ENCODE peak calls at places on chromosomes 3 and 15, in seven cellular contexts. I is gastrocnemius medialis, R is GM12878, Q is tibial nerve, C is transverse colon, G is HCT116, F is A549. K is an unnamed sample.

GRCh38 chr15:37015025-37015424 is 85.3 kb downstream of the MEIS2 start:
- DNase-seq in C (no peak), I (no peak), G (no peak), R (no peak), F (no peak), Q (no peak), K (no peak)

GRCh38 chr3:46469680-46470357 is 5.1 kb upstream of the LTF start:
- DNase-seq in R (no peak), C (no peak), I (no peak), G (no peak), F (no peak), Q (no peak), K (no peak)

GRCh38 chr3:128559486-128560225 is 66.7 kb upstream of the GATA2 start:
- DNase-seq in R (no peak), F (peak), I (no peak), C (no peak), G (no peak), Q (no peak), K (peak)

GRCh38 chr15:91967935-91968605 is 114.6 kb downstream of the SLCO3A1 start:
- DNase-seq in I (no peak), Q (no peak), R (no peak), F (no peak), G (no peak), C (no peak), K (no peak)

GRCh38 chr3:129230311-129231019 is 18.9 kb upstream of the COPG1 start:
- DNase-seq in F (peak), R (no peak), C (no peak), G (no peak), I (no peak), Q (peak), K (peak)

GRCh38 chr3:160801386-160802118 is 45.5 kb downstream of the PPM1L start:
- DNase-seq in F (no peak), G (no peak), C (peak), I (peak), Q (peak), R (no peak), K (peak)

GRCh38 chr15:85618956-85619491 is 175.7 kb downstream of the KLHL25 start:
- DNase-seq in G (no peak), Q (peak), I (peak), F (peak), R (no peak), C (peak), K (no peak)

GRCh38 chr3:115341208-115341607 is 194.1 kb upstream of the ZBTB20 start:
- DNase-seq in G (peak), Q (no peak), F (peak), C (no peak), I (no peak), R (no peak), K (no peak)

GRCh38 chr3:45064512-45065372 is 38.6 kb downstream of the CLEC3B start:
- DNase-seq in F (no peak), I (no peak), C (no peak), R (no peak), G (peak), Q (no peak), K (no peak)

GRCh38 chr15:100705065-100705464 is 102.7 kb downstream of the ASB7 start:
- DNase-seq in Q (no peak), I (no peak), C (no peak), F (no peak), R (no peak), G (no peak), K (no peak)

GRCh38 chr15:57476533-57476975 is 100.2 kb downstream of the CGNL1 start:
- DNase-seq in Q (no peak), I (no peak), R (no peak), F (no peak), G (no peak), C (no peak), K (no peak)

GRCh38 chr15:92818658-92819311 is 81.3 kb upstream of the CHD2 start:
- DNase-seq in G (no peak), F (no peak), R (no peak), C (no peak), I (no peak), Q (no peak), K (no peak)

GRCh38 chr3:115825046-115825445 is 201.7 kb downstream of the GAP43 start:
- DNase-seq in C (no peak), R (no peak), I (no peak), F (no peak), Q (no peak), G (no peak), K (no peak)

GRCh38 chr15:51492528-51492927 is 130.0 kb downstream of the DMXL2 start:
- DNase-seq in R (no peak), F (no peak), G (no peak), Q (no peak), I (no peak), C (no peak), K (no peak)

DNA sequence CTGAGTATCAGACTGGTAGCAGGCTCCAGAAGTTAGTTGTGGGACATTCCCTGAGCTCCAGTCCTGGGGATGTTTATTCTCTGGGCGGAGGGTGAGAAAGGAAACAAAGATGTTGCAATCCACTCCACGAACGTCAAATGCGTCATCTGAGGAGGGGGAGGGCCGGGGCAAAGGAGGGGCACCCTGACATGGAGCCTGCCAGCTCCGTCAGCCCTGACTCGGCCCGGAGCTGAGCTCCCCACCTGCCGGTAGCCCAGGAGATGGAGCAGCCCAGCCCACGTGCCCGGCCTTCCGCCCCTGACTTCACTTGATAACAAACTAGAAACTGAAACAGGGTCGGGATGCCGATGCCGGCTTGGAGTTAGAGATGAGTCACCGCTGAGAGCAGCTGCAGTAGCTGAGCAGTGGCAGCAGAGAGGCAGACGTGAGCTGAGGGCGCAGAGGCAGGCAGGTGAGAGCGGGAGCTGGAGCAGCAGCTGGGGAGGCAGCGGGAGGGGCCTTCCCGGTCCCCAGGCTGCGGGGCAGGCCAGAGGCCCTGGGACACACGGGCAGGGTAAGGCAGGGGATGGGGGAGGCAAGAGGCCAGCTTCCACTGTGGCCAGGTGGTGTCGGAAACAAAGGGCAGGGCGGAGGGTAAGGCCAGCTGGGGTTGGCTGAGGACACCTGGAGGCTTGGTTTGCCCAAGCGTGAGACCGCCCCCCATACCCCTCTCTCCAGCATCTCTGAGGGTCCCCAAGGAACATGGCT is at the start of gene ISG20:
- DNase-seq in Q (peak), I (peak), F (peak), C (peak), R (peak), G (peak), K (peak)
- TF ChIP-seq POLR2A in Q (peak), I (peak), F (no peak), C (peak), R (peak), G (peak), K (peak)

GRCh38 chr3:42035007-42035406 is 56.1 kb upstream of the TRAK1 start:
- DNase-seq in G (no peak), C (no peak), F (no peak), Q (no peak), R (no peak), I (no peak), K (no peak)
- H3K27ac ChIP-seq in G (no peak), C (peak), F (peak), Q (peak), R (no peak), I (peak), K (peak)

GRCh38 chr3:171982829-171983228 is 56.5 kb upstream of the FNDC3B start:
- DNase-seq in Q (no peak), R (no peak), I (no peak), C (no peak), F (no peak), G (no peak), K (no peak)
- TF ChIP-seq POLR2A in Q (no peak), R (no peak), I (no peak), C (no peak), F (no peak), G (no peak), K (no peak)

DNA sequence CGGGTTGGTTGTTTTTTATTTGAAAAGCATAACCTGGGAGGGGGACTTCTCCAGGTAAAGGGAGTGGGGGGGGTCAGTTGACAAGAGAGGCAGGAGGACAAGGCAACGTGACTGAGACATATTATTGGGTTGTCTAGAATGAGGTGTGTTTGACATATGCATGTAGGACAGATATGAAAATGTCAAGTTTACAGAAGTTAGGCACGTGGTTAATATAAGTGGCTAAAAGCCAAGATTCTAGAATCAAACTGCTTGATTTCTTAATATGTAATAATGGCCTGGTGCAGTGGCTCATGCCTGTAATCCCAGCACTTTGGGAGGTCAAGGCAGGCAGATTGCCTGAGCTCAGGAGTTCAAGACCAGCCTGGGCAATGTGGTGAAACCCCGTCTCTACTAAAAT is 212.8 kb downstream of the SQOR start:
- DNase-seq in Q (no peak), C (no peak), G (no peak), F (no peak), I (no peak), R (no peak), K (no peak)
- H3K27ac ChIP-seq in Q (no peak), C (no peak), G (no peak), F (no peak), I (no peak), R (no peak), K (no peak)

GRCh38 chr3:13344663-13345062 is 75.5 kb downstream of the NUP210 start:
- DNase-seq in G (no peak), Q (no peak), R (no peak), C (no peak), I (no peak), F (no peak), K (no peak)
- TF ChIP-seq POLR2A in G (no peak), Q (no peak), R (peak), C (no peak), I (no peak), F (no peak), K (no peak)

GRCh38 chr15:72042054-72042453 is 75.9 kb downstream of the MYO9A start:
- DNase-seq in G (no peak), I (no peak), Q (no peak), C (no peak), R (no peak), F (no peak), K (no peak)
- H3K27ac ChIP-seq in G (no peak), I (no peak), Q (no peak), C (no peak), R (no peak), F (no peak), K (no peak)

GRCh38 chr3:58237238-58237939 is at the start of gene ABHD6:
- DNase-seq in R (no peak), Q (peak), F (peak), C (peak), I (peak), G (peak), K (peak)

GRCh38 chr3:58236527-58237237 is 910 bp upstream of the ABHD6 start:
- DNase-seq in R (no peak), F (no peak), G (no peak), I (peak), C (peak), Q (no peak), K (no peak)

GRCh38 chr3:58238830-58239229 is 1.2 kb downstream of the ABHD6 start:
- DNase-seq in I (no peak), F (no peak), Q (no peak), R (no peak), C (no peak), G (no peak), K (no peak)

GRCh38 chr3:58235970-58236369 is 1.6 kb upstream of the ABHD6 start:
- DNase-seq in G (no peak), Q (no peak), I (no peak), R (no peak), C (no peak), F (no peak), K (no peak)

DNA sequence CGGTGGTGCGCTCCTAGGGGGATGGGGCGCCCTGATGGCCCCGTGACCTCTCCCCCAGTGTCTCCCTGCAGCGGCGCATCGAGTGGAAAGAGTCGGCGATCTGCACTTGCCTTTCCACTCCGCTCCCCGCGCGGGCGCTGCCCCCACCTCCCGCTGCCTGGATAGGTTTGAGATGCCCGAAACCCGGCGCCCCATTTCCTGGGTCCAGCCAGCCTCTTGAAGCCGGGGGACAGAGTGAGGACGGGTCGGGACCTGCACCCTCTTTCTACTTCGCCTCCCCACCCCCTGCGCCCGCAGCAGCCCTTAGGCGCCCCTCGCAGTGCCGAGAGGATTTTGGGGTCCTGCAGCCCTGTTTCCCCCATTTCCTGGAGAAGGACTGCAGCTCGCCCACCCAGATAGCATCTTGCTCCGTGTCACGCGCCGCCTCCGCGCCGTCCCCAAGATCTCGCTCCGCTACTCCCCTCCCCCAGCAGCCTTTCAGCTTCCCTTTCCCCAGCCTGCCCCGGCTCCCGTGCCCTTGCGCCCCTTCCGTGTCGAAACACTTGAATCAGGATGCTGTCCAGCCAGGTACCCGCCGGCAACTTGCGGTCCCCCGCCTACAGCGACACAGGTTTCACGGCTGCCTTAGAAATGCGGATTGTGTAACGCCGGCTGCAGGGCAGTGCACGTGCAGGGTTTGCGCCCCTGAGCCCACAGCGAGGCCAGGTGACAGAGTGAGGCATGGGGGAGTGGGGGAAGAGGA is 519 bp downstream of the ABHD6 start:
- DNase-seq in G (no peak), I (peak), R (no peak), Q (peak), C (peak), F (no peak), K (peak)
- TF ChIP-seq POLR2A in G (no peak), I (peak), R (no peak), Q (no peak), C (peak), F (no peak), K (no peak)

GRCh38 chr15:63306480-63307073 is 29.2 kb downstream of the APH1B start:
- DNase-seq in R (no peak), C (no peak), F (no peak), G (no peak), I (no peak), Q (no peak), K (no peak)

GRCh38 chr15:63308947-63309346 is 31.5 kb downstream of the APH1B start:
- DNase-seq in I (no peak), Q (no peak), R (no peak), F (no peak), C (no peak), G (no peak), K (no peak)

GRCh38 chr15:63310646-63311045 is 33.2 kb downstream of the APH1B start:
- DNase-seq in F (no peak), Q (no peak), G (no peak), I (no peak), R (no peak), C (no peak), K (no peak)

GRCh38 chr15:63305276-63305675 is 27.9 kb downstream of the APH1B start:
- DNase-seq in C (no peak), Q (no peak), I (no peak), G (no peak), F (no peak), R (no peak), K (no peak)

DNA sequence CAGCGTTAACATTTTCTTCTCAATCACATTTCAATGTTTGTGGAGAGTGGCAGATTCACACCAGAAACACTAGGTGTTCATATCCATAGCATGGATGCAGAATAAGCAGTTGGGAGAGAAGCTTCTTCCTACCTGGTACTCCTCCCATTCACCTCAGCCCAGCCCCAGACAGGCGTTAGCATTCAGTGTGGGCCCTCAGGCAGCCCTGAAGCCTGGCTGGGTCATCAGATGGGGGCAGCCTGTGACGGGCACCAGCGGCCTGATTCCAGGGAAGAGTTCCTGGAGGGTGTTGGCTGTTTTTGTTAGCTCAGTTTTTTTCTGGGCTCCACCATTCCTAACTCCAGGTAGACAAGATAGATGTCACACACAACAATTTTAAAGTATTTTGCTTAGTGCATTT is 31.1 kb downstream of the APH1B start:
- DNase-seq in Q (no peak), F (no peak), G (no peak), R (no peak), I (no peak), C (no peak), K (no peak)
- H3K27ac ChIP-seq in Q (no peak), F (no peak), G (no peak), R (no peak), I (no peak), C (no peak), K (no peak)

DNA sequence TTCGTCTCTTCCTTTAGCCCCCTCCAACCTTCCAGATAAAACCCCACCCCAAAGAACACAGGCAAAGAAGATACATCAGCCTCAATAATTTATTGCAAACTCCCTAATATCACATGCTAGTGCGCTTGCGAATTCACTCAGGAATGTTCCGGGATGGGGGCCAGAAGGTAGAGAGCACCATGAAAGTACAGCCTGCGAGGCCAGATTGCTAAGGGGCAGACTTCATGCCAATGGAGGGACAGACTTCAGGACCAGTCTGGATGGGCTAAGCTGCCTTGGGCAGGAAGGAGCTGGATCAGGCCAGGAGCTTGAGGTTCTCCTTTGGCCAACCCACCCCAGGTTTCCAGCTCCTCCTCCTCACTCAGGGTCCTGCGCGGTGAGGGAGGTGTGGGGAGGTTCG is 13.4 kb downstream of the CIDEC start:
- DNase-seq in I (peak), R (no peak), G (no peak), C (peak), F (no peak), Q (no peak), K (no peak)
- TF ChIP-seq POLR2A in I (no peak), R (no peak), G (no peak), C (no peak), F (no peak), Q (no peak), K (no peak)

DNA sequence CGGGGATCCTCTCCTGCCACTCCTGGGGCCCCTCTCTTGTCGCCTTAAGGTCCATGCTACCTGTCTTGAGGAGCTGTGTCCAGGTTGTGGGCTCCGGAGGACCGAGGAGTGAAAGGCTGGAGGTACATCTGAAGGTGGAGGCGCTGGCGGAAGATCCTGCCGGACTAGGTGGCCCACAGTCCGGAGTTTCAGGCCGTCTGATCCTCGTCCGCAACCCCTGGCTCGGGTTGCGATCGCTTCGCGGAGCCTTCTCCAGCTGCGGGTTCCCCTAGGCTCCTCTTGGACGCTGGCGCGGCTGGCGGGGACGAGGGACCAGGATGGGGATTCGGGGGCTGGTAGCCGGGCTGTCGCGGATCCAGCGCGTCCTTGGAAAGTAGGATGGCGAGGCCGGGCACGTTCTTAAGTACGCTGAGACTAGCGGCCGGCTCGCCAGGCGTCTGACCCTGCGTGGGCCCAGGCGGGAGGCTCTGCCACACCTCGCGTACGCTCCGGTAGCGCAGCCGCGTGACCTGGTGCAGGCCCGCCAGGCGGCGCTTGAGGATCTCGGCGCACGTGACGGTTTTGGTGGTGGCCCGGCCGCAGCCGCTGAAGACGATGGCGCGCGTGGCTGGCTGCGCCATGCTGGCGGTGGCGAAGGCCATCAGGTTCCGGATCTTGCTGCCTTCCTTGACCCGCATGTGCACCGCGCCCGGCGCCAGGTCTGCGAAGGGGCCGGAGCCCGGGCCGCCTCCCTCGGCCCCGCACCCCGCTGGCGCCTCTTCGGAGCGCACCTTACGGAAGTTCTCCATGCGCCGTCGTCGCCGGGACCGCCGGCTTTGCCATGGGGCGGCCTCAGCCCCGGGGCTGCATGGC is 550 bp downstream of the RPP25 start:
- DNase-seq in C (peak), F (peak), R (no peak), G (no peak), I (peak), Q (peak), K (peak)
- H3K27ac ChIP-seq in C (peak), F (peak), R (no peak), G (peak), I (peak), Q (peak), K (peak)

K was measured in Peyer's patch.